ENCODE peak calls at places on chromosomes 4 and X, in ten cellular contexts. D is PC-9, Y is A549, S is neuronal stem cell, Z is stomach, M is IMR-90, Q is esophagus squamous epithelium, W is kidney, R is ovary, A is adrenal gland. K is an unnamed sample. For H3K4me1, the result is how much of the 10 kb centered on the place peaks cover.

GRCh38 chr4:165813606-165814005 is 59.4 kb upstream of the TLL1 start:
- DNase-seq in D (no peak), Y (no peak), S (no peak), Z (no peak), M (no peak), Q (no peak), W (no peak), R (no peak), A (no peak), K (no peak)

GRCh38 chrX:47483310-47484268 is 567 bp upstream of the ZNF41 start:
- DNase-seq in D (no peak), Y (peak), S (no peak), Z (no peak), M (peak), Q (no peak), W (no peak), R (peak), A (peak), K (peak)

GRCh38 chr4:60729194-60729593 is 470.9 kb upstream of the ADGRL3 start:
- DNase-seq in D (no peak), Y (no peak), S (no peak), Z (no peak), M (peak), Q (no peak), W (no peak), R (no peak), A (no peak), K (no peak)

GRCh38 chr4:52665592-52665991 is 6.5 kb upstream of the USP46 start:
- DNase-seq in D (no peak), Y (peak), S (no peak), Z (no peak), M (no peak), Q (no peak), W (no peak), R (no peak), A (no peak), K (no peak)

GRCh38 chr4:84258905-84259830 is 239.9 kb downstream of the NKX6-1 start:
- DNase-seq in D (no peak), Y (peak), S (no peak), Z (no peak), M (peak), Q (no peak), W (no peak), R (no peak), A (peak), K (no peak)

GRCh38 chrX:113473418-113473817 is 632.8 kb upstream of the AMOT start:
- DNase-seq in D (no peak), Y (no peak), S (no peak), Z (no peak), M (no peak), Q (no peak), W (no peak), R (no peak), A (no peak), K (no peak)

GRCh38 chrX:118603981-118604380 is 108.4 kb downstream of the DOCK11 start:
- DNase-seq in D (peak), Y (peak), S (peak), Z (peak), M (peak), Q (no peak), W (no peak), R (peak), A (peak), K (peak)

GRCh38 chr4:40190880-40191815 is 5.7 kb upstream of the RHOH start:
- DNase-seq in D (no peak), Y (peak), S (no peak), Z (no peak), M (no peak), Q (no peak), W (no peak), R (no peak), A (no peak), K (no peak)

GRCh38 chrX:25288676-25289075 is 272.9 kb upstream of the ARX start:
- DNase-seq in D (no peak), Y (no peak), S (no peak), Z (no peak), M (no peak), Q (no peak), W (no peak), R (no peak), A (no peak), K (no peak)

GRCh38 chrX:23826653-23827052 is 43.7 kb downstream of the SAT1 start:
- DNase-seq in D (no peak), Y (no peak), S (no peak), Z (no peak), M (no peak), Q (no peak), W (no peak), R (no peak), A (no peak), K (no peak)

GRCh38 chr4:86895692-86896488 is 3.7 kb upstream of the C4orf36 start:
- DNase-seq in D (no peak), Y (peak), S (peak), Z (no peak), M (peak), Q (no peak), W (no peak), R (no peak), A (peak), K (no peak)

GRCh38 chr4:83536649-83537352 is 893 bp downstream of the GPAT3 start:
- DNase-seq in D (no peak), Y (no peak), S (peak), Z (no peak), M (no peak), Q (no peak), W (no peak), R (no peak), A (no peak), K (no peak)

GRCh38 chr4:27062256-27062655 is 201.6 kb downstream of the STIM2 start:
- DNase-seq in D (no peak), Y (no peak), S (no peak), Z (no peak), M (no peak), Q (no peak), W (no peak), R (no peak), A (no peak), K (no peak)

GRCh38 chr4:64533637-64534036 is 124.4 kb upstream of the TECRL start:
- DNase-seq in D (no peak), Y (no peak), S (no peak), Z (no peak), M (no peak), Q (no peak), W (no peak), R (no peak), A (no peak), K (no peak)

GRCh38 chrX:111360839-111361238 is 51.2 kb downstream of the DCX start:
- DNase-seq in D (no peak), Y (no peak), S (no peak), Z (no peak), M (no peak), Q (no peak), W (no peak), R (no peak), A (no peak), K (no peak)

GRCh38 chrX:10259716-10260115 is 102.9 kb downstream of the CLCN4 start:
- DNase-seq in D (no peak), Y (no peak), S (no peak), Z (no peak), M (peak), Q (no peak), W (no peak), R (no peak), A (no peak), K (no peak)

GRCh38 chrX:42946544-42947223 is 168.7 kb upstream of the PPP1R2C start:
- DNase-seq in D (no peak), Y (no peak), S (no peak), Z (no peak), M (no peak), Q (no peak), W (no peak), R (no peak), A (no peak), K (no peak)

GRCh38 chrX:24694825-24695224 is 1.1 kb downstream of the POLA1 start:
- DNase-seq in D (no peak), Y (no peak), S (no peak), Z (no peak), M (peak), Q (no peak), W (no peak), R (no peak), A (no peak), K (no peak)

GRCh38 chr4:112279025-112279881 is 6.5 kb downstream of the TIFA start:
- DNase-seq in D (no peak), Y (no peak), S (no peak), Z (no peak), M (peak), Q (no peak), W (no peak), R (no peak), A (no peak), K (no peak)

GRCh38 chr4:112276113-112276512 is 9.6 kb downstream of the TIFA start:
- DNase-seq in D (no peak), Y (no peak), S (no peak), Z (no peak), M (no peak), Q (no peak), W (no peak), R (no peak), A (no peak), K (no peak)

GRCh38 chr4:112279882-112280315 is 5.8 kb downstream of the TIFA start:
- DNase-seq in D (no peak), Y (no peak), S (no peak), Z (no peak), M (peak), Q (no peak), W (no peak), R (no peak), A (no peak), K (no peak)

GRCh38 chr4:112277220-112277619 is 8.5 kb downstream of the TIFA start:
- DNase-seq in D (no peak), Y (no peak), S (no peak), Z (no peak), M (no peak), Q (no peak), W (no peak), R (no peak), A (no peak), K (no peak)

GRCh38 chr4:112277705-112278448 is 7.8 kb downstream of the TIFA start:
- DNase-seq in D (no peak), Y (no peak), S (no peak), Z (no peak), M (no peak), Q (no peak), W (no peak), R (no peak), A (no peak), K (no peak)
- H3K4me1 ChIP-seq in D (under half), Y (under half), S (under half), Z (under half), M (under half), Q (under half), W (under half), R (under half), A (under half), K (under half)

GRCh38 chrX:44384688-44385338 is 41.3 kb upstream of the EFHC2 start:
- DNase-seq in D (no peak), Y (peak), S (no peak), Z (no peak), M (no peak), Q (no peak), W (no peak), R (no peak), A (no peak), K (no peak)
- H3K27ac ChIP-seq in D (no peak), Y (no peak), S (no peak), Z (no peak), M (no peak), Q (no peak), W (no peak), R (no peak), A (no peak), K (no peak)

DNA sequence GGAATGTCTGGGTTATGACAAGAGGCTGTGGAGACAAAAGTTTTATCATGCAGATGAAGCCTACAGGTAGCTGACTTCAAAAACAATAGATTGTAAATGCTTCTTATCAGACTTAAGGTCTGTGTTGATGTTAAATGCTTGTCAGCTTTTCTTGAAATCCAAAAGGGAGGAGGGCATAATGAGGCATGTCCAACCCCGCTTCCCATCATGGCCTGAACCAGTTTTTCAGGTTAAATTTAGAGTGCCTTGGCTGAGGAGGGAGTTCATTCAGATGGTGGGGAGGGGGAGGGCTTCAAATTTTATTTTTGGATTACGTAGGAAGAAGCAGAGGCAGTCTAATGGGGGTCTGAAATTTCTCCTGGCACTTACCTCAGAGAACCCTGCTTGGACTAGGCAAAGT is 207.7 kb upstream of the HDX start:
- DNase-seq in D (no peak), Y (no peak), S (no peak), Z (no peak), M (no peak), Q (no peak), W (no peak), R (no peak), A (no peak), K (no peak)
- H3K4me3 ChIP-seq in D (no peak), Y (no peak), S (no peak), Z (no peak), M (no peak), Q (no peak), W (no peak), R (no peak), A (no peak), K (no peak)

GRCh38 chrX:110015915-110016314 is 13.0 kb downstream of the TMEM164 start:
- DNase-seq in D (no peak), Y (no peak), S (no peak), Z (no peak), M (no peak), Q (no peak), W (no peak), R (peak), A (peak), K (no peak)

GRCh38 chrX:110026099-110026844 is 23.4 kb downstream of the TMEM164 start:
- DNase-seq in D (peak), Y (peak), S (no peak), Z (peak), M (no peak), Q (no peak), W (no peak), R (no peak), A (no peak), K (no peak)

GRCh38 chrX:110022555-110023448 is 19.9 kb downstream of the TMEM164 start:
- DNase-seq in D (no peak), Y (no peak), S (no peak), Z (no peak), M (no peak), Q (no peak), W (no peak), R (no peak), A (no peak), K (no peak)

DNA sequence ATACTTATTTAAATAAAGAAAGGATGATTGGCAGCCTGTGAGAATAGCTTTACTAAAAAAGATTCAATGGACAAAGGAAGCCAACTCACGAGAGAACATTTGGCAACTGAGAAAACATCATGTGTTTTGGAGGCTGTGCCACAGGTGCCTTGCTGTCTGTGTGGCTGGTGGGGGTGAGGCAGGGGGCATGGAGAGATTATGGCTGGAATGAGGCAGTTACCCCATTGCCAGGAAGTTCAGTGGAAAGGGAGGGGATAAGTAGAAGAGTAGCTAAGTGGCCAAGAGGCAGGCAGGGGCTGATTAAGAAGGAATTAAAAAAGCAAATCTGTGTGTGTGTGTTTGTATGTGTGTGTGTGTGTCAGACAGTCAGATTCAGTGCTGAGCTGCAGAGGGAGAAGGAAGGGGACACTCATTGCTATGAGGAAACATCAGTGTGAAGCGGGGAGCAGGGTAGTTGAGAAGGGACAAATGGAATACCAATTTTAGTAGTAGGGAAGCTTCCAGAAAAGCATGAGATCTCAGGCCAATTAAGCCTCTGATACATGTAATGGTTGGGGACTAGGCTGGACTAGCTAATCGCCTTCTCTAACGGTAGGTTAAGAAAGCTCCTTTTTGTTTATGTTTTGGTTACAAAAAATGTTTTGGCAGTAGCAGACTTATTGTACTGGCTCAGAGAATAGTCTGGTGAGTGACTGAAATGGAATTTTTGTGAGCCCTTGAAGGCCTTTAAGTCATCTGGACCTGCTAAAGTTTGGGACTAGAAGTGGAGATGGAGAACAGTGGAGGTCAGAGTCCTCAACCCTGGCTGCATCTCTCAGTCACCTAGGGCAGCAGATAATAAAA is 18.5 kb downstream of the TMEM164 start:
- DNase-seq in D (no peak), Y (no peak), S (no peak), Z (no peak), M (peak), Q (no peak), W (no peak), R (peak), A (no peak), K (peak)
- H3K4me1 ChIP-seq in D (under half), Y (half or more), S (under half), Z (under half), M (under half), Q (under half), W (under half), R (under half), A (under half), K (under half)

GRCh38 chr4:106530816-106531215 is 162.2 kb upstream of the GIMD1 start:
- DNase-seq in D (no peak), Y (no peak), S (no peak), Z (no peak), M (no peak), Q (no peak), W (no peak), R (no peak), A (no peak), K (no peak)
- H3K27ac ChIP-seq in D (no peak), Y (no peak), S (no peak), Z (no peak), M (no peak), Q (no peak), W (no peak), R (no peak), A (no peak), K (no peak)

GRCh38 chr4:54107951-54108740 is 8.2 kb downstream of the GSX2 start:
- DNase-seq in D (no peak), Y (no peak), S (no peak), Z (no peak), M (no peak), Q (no peak), W (no peak), R (no peak), A (no peak), K (no peak)

GRCh38 chr4:54104907-54105306 is 4.9 kb downstream of the GSX2 start:
- DNase-seq in D (no peak), Y (no peak), S (no peak), Z (no peak), M (no peak), Q (no peak), W (no peak), R (no peak), A (no peak), K (no peak)

GRCh38 chr4:54110019-54110416 is 10.1 kb downstream of the GSX2 start:
- DNase-seq in D (no peak), Y (no peak), S (no peak), Z (no peak), M (no peak), Q (no peak), W (no peak), R (no peak), A (no peak), K (no peak)

DNA sequence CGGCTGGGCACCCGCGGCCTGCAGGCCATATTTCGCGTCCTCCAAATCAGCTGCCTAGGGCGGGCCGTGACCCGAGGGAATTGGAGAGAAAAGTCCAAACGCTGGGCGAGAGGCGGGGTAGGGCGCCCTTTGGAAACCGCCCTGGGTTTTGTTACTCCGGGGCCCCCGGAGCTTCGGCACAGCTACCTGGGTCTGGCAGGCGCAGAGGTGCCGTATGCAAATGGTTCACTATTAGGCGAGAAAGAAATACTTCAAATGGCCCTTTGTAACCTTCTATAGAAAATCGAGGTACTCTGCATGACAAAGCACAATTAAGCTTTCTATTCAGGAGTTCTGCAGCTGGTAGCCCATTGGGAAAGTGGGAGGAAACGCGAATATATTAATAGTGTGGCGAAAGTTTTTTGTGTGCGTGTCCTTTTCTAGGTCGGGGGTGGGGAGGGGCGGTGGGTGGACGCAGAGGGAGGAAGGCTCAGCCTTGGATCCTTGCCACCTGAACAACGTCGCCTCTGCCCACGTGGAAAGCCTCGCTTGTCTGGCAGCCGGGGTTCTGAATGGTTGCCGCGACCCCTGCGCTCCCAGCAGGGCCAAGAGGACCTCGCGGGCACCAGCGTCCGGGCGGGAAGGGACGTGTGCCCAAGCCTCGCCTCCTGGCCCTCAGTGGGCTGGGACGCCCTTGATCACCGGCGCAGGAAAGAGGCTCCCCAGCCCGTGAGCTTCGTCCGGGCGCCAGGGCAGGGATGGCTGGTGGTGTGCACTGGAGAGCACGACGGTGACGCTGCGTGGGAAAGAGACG is 9.5 kb downstream of the GSX2 start:
- DNase-seq in D (no peak), Y (no peak), S (no peak), Z (no peak), M (no peak), Q (no peak), W (no peak), R (no peak), A (no peak), K (no peak)
- H3K4me3 ChIP-seq in D (no peak), Y (no peak), S (no peak), Z (peak), M (no peak), Q (peak), W (no peak), R (no peak), A (peak), K (peak)